ENCODE peak calls at places on chromosome 14, in seven cellular contexts. One of them, this sample, is unnamed.
A peak's percentile ranks its signal among the peaks of the same experiment; 100 is the strongest.

GRCh38 chr14:22973217-22974032 is 8.9 kb downstream of the AJUBA start:
- DNase-seq in H9: peak; percentile 56
- DNase-seq in mesendoderm: peak; percentile 76
- DNase-seq in mesenchymal stem cell: peak; percentile 80
- DNase-seq in H1: no peak
- DNase-seq in IMR-90: peak; percentile 70
- DNase-seq in neuronal stem cell: peak; percentile 49
- DNase-seq in this sample: peak; percentile 44

GRCh38 chr14:74697543-74697942 is 15.3 kb downstream of the AREL1 start:
- DNase-seq in H1: no peak
- DNase-seq in neuronal stem cell: no peak
- DNase-seq in H9: no peak
- DNase-seq in IMR-90: peak; percentile 94
- DNase-seq in mesendoderm: peak; percentile 26
- DNase-seq in mesenchymal stem cell: peak; percentile 25
- DNase-seq in this sample: no peak

GRCh38 chr14:31439554-31439953 is 17.8 kb downstream of the DTD2 start:
- DNase-seq in mesenchymal stem cell: no peak
- DNase-seq in neuronal stem cell: no peak
- DNase-seq in H1: no peak
- DNase-seq in mesendoderm: no peak
- DNase-seq in IMR-90: no peak
- DNase-seq in H9: no peak
- DNase-seq in this sample: no peak

GRCh38 chr14:71338153-71338552 is 430.9 kb downstream of the PCNX1 start:
- DNase-seq in H1: no peak
- DNase-seq in mesenchymal stem cell: no peak
- DNase-seq in neuronal stem cell: no peak
- DNase-seq in H9: no peak
- DNase-seq in mesendoderm: no peak
- DNase-seq in IMR-90: no peak
- DNase-seq in this sample: no peak

GRCh38 chr14:66651536-66652220 is 143.7 kb downstream of the GPHN start:
- DNase-seq in mesenchymal stem cell: no peak
- DNase-seq in H9: no peak
- DNase-seq in neuronal stem cell: no peak
- DNase-seq in H1: no peak
- DNase-seq in IMR-90: no peak
- DNase-seq in mesendoderm: no peak
- DNase-seq in this sample: no peak

GRCh38 chr14:32313977-32314376 is 15.1 kb upstream of the AKAP6 start:
- DNase-seq in H9: no peak
- DNase-seq in H1: no peak
- DNase-seq in mesendoderm: peak; percentile 11
- DNase-seq in IMR-90: no peak
- DNase-seq in mesenchymal stem cell: no peak
- DNase-seq in neuronal stem cell: no peak
- DNase-seq in this sample: no peak

GRCh38 chr14:33661071-33661470 is 289.8 kb downstream of the EGLN3 start:
- DNase-seq in IMR-90: no peak
- DNase-seq in mesendoderm: no peak
- DNase-seq in neuronal stem cell: no peak
- DNase-seq in H1: no peak
- DNase-seq in H9: no peak
- DNase-seq in mesenchymal stem cell: no peak
- DNase-seq in this sample: no peak

GRCh38 chr14:42110167-42110566 is 503.5 kb downstream of the LRFN5 start:
- DNase-seq in IMR-90: peak; percentile 71
- DNase-seq in mesenchymal stem cell: peak; percentile 64
- DNase-seq in H1: no peak
- DNase-seq in mesendoderm: peak; percentile 63
- DNase-seq in neuronal stem cell: no peak
- DNase-seq in H9: peak; percentile 39
- DNase-seq in this sample: peak; percentile 33

GRCh38 chr14:71004481-71004880 is 97.2 kb downstream of the PCNX1 start:
- DNase-seq in neuronal stem cell: no peak
- DNase-seq in mesenchymal stem cell: no peak
- DNase-seq in mesendoderm: no peak
- DNase-seq in H9: no peak
- DNase-seq in H1: no peak
- DNase-seq in IMR-90: peak; percentile 30
- DNase-seq in this sample: no peak

GRCh38 chr14:22052795-22053194 is 379.2 kb upstream of the OR4E1 start:
- DNase-seq in mesenchymal stem cell: no peak
- DNase-seq in neuronal stem cell: no peak
- DNase-seq in H1: no peak
- DNase-seq in H9: no peak
- DNase-seq in mesendoderm: no peak
- DNase-seq in IMR-90: no peak
- DNase-seq in this sample: no peak

GRCh38 chr14:77186911-77187648 is 5.5 kb downstream of the TMEM63C start:
- DNase-seq in mesenchymal stem cell: no peak
- DNase-seq in IMR-90: peak; percentile 26
- DNase-seq in H9: no peak
- DNase-seq in mesendoderm: peak; percentile 71
- DNase-seq in neuronal stem cell: peak; percentile 27
- DNase-seq in H1: no peak
- DNase-seq in this sample: no peak

GRCh38 chr14:26601856-26602255 is 4.0 kb upstream of the NOVA1 start:
- DNase-seq in neuronal stem cell: no peak
- DNase-seq in IMR-90: no peak
- DNase-seq in mesenchymal stem cell: no peak
- DNase-seq in H1: no peak
- DNase-seq in H9: no peak
- DNase-seq in mesendoderm: no peak
- DNase-seq in this sample: no peak

GRCh38 chr14:35988972-35989690 is 163.0 kb downstream of the BRMS1L start:
- DNase-seq in mesendoderm: no peak
- DNase-seq in H1: no peak
- DNase-seq in neuronal stem cell: no peak
- DNase-seq in mesenchymal stem cell: no peak
- DNase-seq in IMR-90: no peak
- DNase-seq in H9: no peak
- DNase-seq in this sample: no peak

GRCh38 chr14:44803239-44803905 is 158.4 kb downstream of the KLHL28 start:
- DNase-seq in mesenchymal stem cell: peak; percentile 73
- DNase-seq in H9: no peak
- DNase-seq in mesendoderm: peak; percentile 74
- DNase-seq in H1: no peak
- DNase-seq in neuronal stem cell: peak; percentile 52
- DNase-seq in IMR-90: peak; percentile 64
- DNase-seq in this sample: no peak

GRCh38 chr14:50906326-50906725 is 34.5 kb downstream of the ABHD12B start:
- DNase-seq in IMR-90: no peak
- DNase-seq in mesenchymal stem cell: no peak
- DNase-seq in neuronal stem cell: no peak
- DNase-seq in mesendoderm: no peak
- DNase-seq in H9: no peak
- DNase-seq in H1: no peak
- DNase-seq in this sample: no peak

GRCh38 chr14:37124617-37125016 is 47.8 kb downstream of the SLC25A21 start:
- DNase-seq in mesenchymal stem cell: no peak
- DNase-seq in IMR-90: no peak
- DNase-seq in H1: peak; percentile 9
- DNase-seq in H9: peak; percentile 54
- DNase-seq in neuronal stem cell: no peak
- DNase-seq in mesendoderm: peak; percentile 65
- DNase-seq in this sample: no peak

GRCh38 chr14:102138935-102139247 is 806 bp upstream of the WDR20 start:
- DNase-seq in neuronal stem cell: no peak
- DNase-seq in H9: no peak
- DNase-seq in IMR-90: no peak
- DNase-seq in H1: no peak
- DNase-seq in mesenchymal stem cell: no peak
- DNase-seq in mesendoderm: no peak
- DNase-seq in this sample: peak; percentile 54

GRCh38 chr14:77037886-77038511 is 9.5 kb upstream of the IRF2BPL start:
- DNase-seq in mesenchymal stem cell: peak; percentile 74
- DNase-seq in neuronal stem cell: no peak
- DNase-seq in mesendoderm: no peak
- DNase-seq in H9: no peak
- DNase-seq in IMR-90: no peak
- DNase-seq in H1: no peak
- DNase-seq in this sample: no peak

GRCh38 chr14:22926316-22926715 is 2.9 kb downstream of the PRMT5 start:
- DNase-seq in neuronal stem cell: no peak
- DNase-seq in H9: no peak
- DNase-seq in IMR-90: peak; percentile 20
- DNase-seq in mesendoderm: no peak
- DNase-seq in mesenchymal stem cell: no peak
- DNase-seq in H1: no peak
- DNase-seq in this sample: peak; percentile 76

GRCh38 chr14:31913370-31913769 is 163.7 kb upstream of the ARHGAP5 start:
- DNase-seq in IMR-90: no peak
- DNase-seq in H1: no peak
- DNase-seq in mesendoderm: no peak
- DNase-seq in H9: no peak
- DNase-seq in neuronal stem cell: no peak
- DNase-seq in mesenchymal stem cell: no peak
- DNase-seq in this sample: no peak

GRCh38 chr14:106874365-106874764 is 1348.0 kb downstream of the TMEM121 start:
- DNase-seq in mesendoderm: no peak
- DNase-seq in H1: no peak
- DNase-seq in mesenchymal stem cell: no peak
- DNase-seq in H9: no peak
- DNase-seq in IMR-90: no peak
- DNase-seq in neuronal stem cell: no peak
- DNase-seq in this sample: no peak

GRCh38 chr14:106876711-106877110 is 1350.3 kb downstream of the TMEM121 start:
- DNase-seq in mesenchymal stem cell: no peak
- DNase-seq in H1: no peak
- DNase-seq in neuronal stem cell: no peak
- DNase-seq in IMR-90: no peak
- DNase-seq in mesendoderm: no peak
- DNase-seq in H9: no peak
- DNase-seq in this sample: no peak

GRCh38 chr14:106875503-106875902 is 1349.1 kb downstream of the TMEM121 start:
- DNase-seq in mesenchymal stem cell: no peak
- DNase-seq in neuronal stem cell: no peak
- DNase-seq in mesendoderm: no peak
- DNase-seq in IMR-90: no peak
- DNase-seq in H9: no peak
- DNase-seq in H1: no peak
- DNase-seq in this sample: no peak

GRCh38 chr14:106879241-106879640 is 1352.9 kb downstream of the TMEM121 start:
- DNase-seq in mesenchymal stem cell: no peak
- DNase-seq in IMR-90: no peak
- DNase-seq in H9: no peak
- DNase-seq in neuronal stem cell: no peak
- DNase-seq in mesendoderm: no peak
- DNase-seq in H1: no peak
- DNase-seq in this sample: no peak

GRCh38 chr14:106877527-106877926 is 1351.1 kb downstream of the TMEM121 start:
- DNase-seq in H1: no peak
- DNase-seq in mesenchymal stem cell: no peak
- DNase-seq in neuronal stem cell: no peak
- DNase-seq in H9: no peak
- DNase-seq in mesendoderm: no peak
- DNase-seq in IMR-90: no peak
- DNase-seq in this sample: no peak
- H3K23ac ChIP-seq in H1: no peak overlapping the region
- H3K23ac ChIP-seq in mesenchymal stem cell: no peak overlapping the region
- H3K23ac ChIP-seq in neuronal stem cell: no peak overlapping the region
- H3K23ac ChIP-seq in H9: no peak overlapping the region
- H3K23ac ChIP-seq in mesendoderm: no peak overlapping the region
- H3K23ac ChIP-seq in IMR-90: no peak overlapping the region
- H3K23ac ChIP-seq in this sample: no peak overlapping the region

GRCh38 chr14:54867011-54867410 is 35.6 kb downstream of the GCH1 start:
- DNase-seq in neuronal stem cell: no peak
- DNase-seq in mesendoderm: no peak
- DNase-seq in mesenchymal stem cell: peak; percentile 20
- DNase-seq in H9: no peak
- DNase-seq in IMR-90: peak; percentile 28
- DNase-seq in H1: no peak
- DNase-seq in this sample: no peak

GRCh38 chr14:54866588-54866987 is 36.0 kb downstream of the GCH1 start:
- DNase-seq in H1: no peak
- DNase-seq in neuronal stem cell: no peak
- DNase-seq in mesenchymal stem cell: peak; percentile 41
- DNase-seq in IMR-90: peak; percentile 31
- DNase-seq in mesendoderm: no peak
- DNase-seq in H9: no peak
- DNase-seq in this sample: no peak

GRCh38 chr14:54864526-54864925 is 38.1 kb downstream of the GCH1 start:
- DNase-seq in mesendoderm: no peak
- DNase-seq in neuronal stem cell: no peak
- DNase-seq in IMR-90: no peak
- DNase-seq in H9: no peak
- DNase-seq in mesenchymal stem cell: no peak
- DNase-seq in H1: no peak
- DNase-seq in this sample: no peak
- H2BK5ac ChIP-seq in mesendoderm: no peak overlapping the region
- H2BK5ac ChIP-seq in neuronal stem cell: no peak overlapping the region
- H2BK5ac ChIP-seq in IMR-90: no peak overlapping the region
- H2BK5ac ChIP-seq in H9: no peak overlapping the region
- H2BK5ac ChIP-seq in mesenchymal stem cell: no peak overlapping the region
- H2BK5ac ChIP-seq in H1: no peak overlapping the region
- H2BK5ac ChIP-seq in this sample: no peak overlapping the region

GRCh38 chr14:24607081-24607480 is 2.4 kb downstream of the GZMH start:
- DNase-seq in H9: no peak
- DNase-seq in IMR-90: no peak
- DNase-seq in mesenchymal stem cell: no peak
- DNase-seq in neuronal stem cell: no peak
- DNase-seq in H1: no peak
- DNase-seq in mesendoderm: no peak
- DNase-seq in this sample: no peak
- H3K23ac ChIP-seq in H9: no peak overlapping the region
- H3K23ac ChIP-seq in IMR-90: no peak overlapping the region
- H3K23ac ChIP-seq in mesenchymal stem cell: no peak overlapping the region
- H3K23ac ChIP-seq in neuronal stem cell: no peak overlapping the region
- H3K23ac ChIP-seq in H1: no peak overlapping the region
- H3K23ac ChIP-seq in mesendoderm: no peak overlapping the region
- H3K23ac ChIP-seq in this sample: no peak overlapping the region

GRCh38 chr14:68308695-68309094 is 484.2 kb downstream of the ZFP36L1 start:
- DNase-seq in neuronal stem cell: no peak
- DNase-seq in H1: no peak
- DNase-seq in mesenchymal stem cell: no peak
- DNase-seq in IMR-90: no peak
- DNase-seq in mesendoderm: no peak
- DNase-seq in H9: no peak
- DNase-seq in this sample: no peak

GRCh38 chr14:68305738-68306137 is 486.2 kb downstream of the RAD51B start:
- DNase-seq in neuronal stem cell: no peak
- DNase-seq in H1: no peak
- DNase-seq in H9: no peak
- DNase-seq in IMR-90: no peak
- DNase-seq in mesenchymal stem cell: no peak
- DNase-seq in mesendoderm: no peak
- DNase-seq in this sample: no peak

GRCh38 chr14:68306934-68307758 is 485.7 kb downstream of the ZFP36L1 start:
- DNase-seq in H1: no peak
- DNase-seq in mesendoderm: no peak
- DNase-seq in mesenchymal stem cell: no peak
- DNase-seq in neuronal stem cell: no peak
- DNase-seq in H9: no peak
- DNase-seq in IMR-90: peak; percentile 51
- DNase-seq in this sample: no peak

GRCh38 chr14:68307769-68308168 is 485.1 kb downstream of the ZFP36L1 start:
- DNase-seq in neuronal stem cell: no peak
- DNase-seq in mesendoderm: no peak
- DNase-seq in mesenchymal stem cell: no peak
- DNase-seq in IMR-90: peak; percentile 43
- DNase-seq in H1: no peak
- DNase-seq in H9: no peak
- DNase-seq in this sample: no peak

GRCh38 chr14:68306265-68306933 is 486.5 kb downstream of the ZFP36L1 start:
- DNase-seq in mesenchymal stem cell: no peak
- DNase-seq in neuronal stem cell: no peak
- DNase-seq in mesendoderm: no peak
- DNase-seq in IMR-90: no peak
- DNase-seq in H1: no peak
- DNase-seq in H9: no peak
- DNase-seq in this sample: no peak
- H2BK5ac ChIP-seq in mesenchymal stem cell: no peak overlapping the region
- H2BK5ac ChIP-seq in neuronal stem cell: no peak overlapping the region
- H2BK5ac ChIP-seq in mesendoderm: no peak overlapping the region
- H2BK5ac ChIP-seq in IMR-90: no peak overlapping the region
- H2BK5ac ChIP-seq in H1: no peak overlapping the region
- H2BK5ac ChIP-seq in H9: no peak overlapping the region
- H2BK5ac ChIP-seq in this sample: peak overlapping the region; percentile 42